ENCODE peak calls at places on chromosomes 12 and 14, in six cellular contexts. N is neural crest cell, S is mesenteric fat pad, U is SHP77, R is IMR-90, V is NB4. J is an unnamed sample.

GRCh38 chr14:70013269-70013873 is 134.2 kb downstream of the SMOC1 start:
- DNase-seq in N (peak; percentile 63), S (no peak), U (no peak), R (peak; percentile 30), V (peak; percentile 45), J (peak; percentile 28)

GRCh38 chr14:76908834-76909233 is 82.6 kb downstream of the LRRC74A start:
- DNase-seq in N (no peak), S (no peak), U (no peak), R (no peak), V (peak; percentile 88), J (peak; percentile 93)

GRCh38 chr12:40002178-40003169 is 103.4 kb downstream of the SLC2A13 start:
- DNase-seq in N (no peak), S (no peak), U (no peak), R (no peak), V (no peak), J (no peak)

GRCh38 chr14:75155159-75155558 is 21.3 kb downstream of the TMED10 start:
- DNase-seq in N (no peak), S (no peak), U (no peak), R (no peak), V (no peak), J (no peak)

GRCh38 chr14:85475113-85475512 is 54.8 kb upstream of the FLRT2 start:
- DNase-seq in N (no peak), S (no peak), U (no peak), R (no peak), V (no peak), J (no peak)

GRCh38 chr12:66352197-66352596 is 49.9 kb downstream of the HELB start:
- DNase-seq in N (peak; percentile 16), S (no peak), U (peak; percentile 15), R (peak; percentile 34), V (peak; percentile 69), J (peak; percentile 54)

GRCh38 chr14:95291859-95292542 is 27.7 kb downstream of the CLMN start:
- DNase-seq in N (no peak), S (peak; percentile 92), U (peak; percentile 16), R (peak; percentile 21), V (peak; percentile 30), J (no peak)

GRCh38 chr12:52121848-52122838 is 42.6 kb downstream of the SMIM41 start:
- DNase-seq in N (peak; percentile 71), S (peak; percentile 91), U (peak; percentile 48), R (peak; percentile 58), V (peak; percentile 76), J (peak; percentile 47)

GRCh38 chr12:113413488-113413939 is 8.7 kb upstream of the SDSL start:
- DNase-seq in N (no peak), S (no peak), U (peak; percentile 28), R (peak; percentile 9), V (peak; percentile 76), J (no peak)

GRCh38 chr12:58433969-58434368 is 486.3 kb downstream of the LRIG3 start:
- DNase-seq in N (no peak), S (no peak), U (no peak), R (peak; percentile 63), V (no peak), J (no peak)

GRCh38 chr12:91926810-91927209 is 218.8 kb downstream of the BTG1 start:
- DNase-seq in N (no peak), S (no peak), U (peak; percentile 91), R (peak; percentile 90), V (no peak), J (no peak)

GRCh38 chr12:24048446-24048845 is 99.0 kb upstream of the SOX5 start:
- DNase-seq in N (no peak), S (no peak), U (no peak), R (no peak), V (no peak), J (no peak)

GRCh38 chr12:1592444-1593231 is 1.7 kb downstream of the FBXL14 start:
- DNase-seq in N (peak; percentile 39), S (no peak), U (no peak), R (peak; percentile 84), V (peak; percentile 75), J (peak; percentile 33)

GRCh38 chr12:43655586-43655985 is 103.0 kb downstream of the PUS7L start:
- DNase-seq in N (no peak), S (no peak), U (no peak), R (peak; percentile 39), V (peak; percentile 35), J (peak; percentile 31)

GRCh38 chr12:53984901-53985357 is at the start of gene HOXC10:
- DNase-seq in N (peak; percentile 76), S (no peak), U (peak; percentile 83), R (peak; percentile 75), V (peak; percentile 98), J (no peak)

GRCh38 chr12:113108308-113108707 is 27.3 kb downstream of the RASAL1 start:
- DNase-seq in N (no peak), S (no peak), U (no peak), R (no peak), V (no peak), J (no peak)

GRCh38 chr14:86221000-86221399 is 691.1 kb downstream of the FLRT2 start:
- DNase-seq in N (no peak), S (no peak), U (peak; percentile 13), R (peak; percentile 5), V (no peak), J (no peak)

GRCh38 chr14:75069021-75069810 is at the start of gene ZC2HC1C:
- DNase-seq in N (peak; percentile 85), S (peak; percentile 99), U (peak; percentile 95), R (peak; percentile 75), V (peak; percentile 75), J (peak; percentile 27)

GRCh38 chr12:96171905-96172304 is 22.3 kb upstream of the ELK3 start:
- DNase-seq in N (no peak), S (no peak), U (no peak), R (no peak), V (no peak), J (no peak)

GRCh38 chr12:754238-754816 is 1.9 kb downstream of the WNK1 start:
- DNase-seq in N (no peak), S (no peak), U (no peak), R (no peak), V (peak; percentile 18), J (no peak)

GRCh38 chr12:29310899-29311298 is 70.1 kb downstream of the ERGIC2 start:
- DNase-seq in N (no peak), S (no peak), U (no peak), R (no peak), V (no peak), J (no peak)

GRCh38 chr14:102208741-102209140 is 69.0 kb downstream of the WDR20 start:
- DNase-seq in N (no peak), S (peak; percentile 71), U (no peak), R (no peak), V (no peak), J (no peak)

GRCh38 chr14:29926228-29926627 is 1.4 kb downstream of the PRKD1 start:
- DNase-seq in N (no peak), S (no peak), U (peak; percentile 6), R (no peak), V (no peak), J (no peak)

GRCh38 chr12:47114481-47114892 is 34.7 kb upstream of the AMIGO2 start:
- DNase-seq in N (no peak), S (no peak), U (no peak), R (no peak), V (no peak), J (no peak)